ENCODE peak calls at places on chromosomes 6 and 20, in four cellular contexts. Z is NCI-H526, J is ovary, M is T-helper 2 cell. O is an unnamed sample.

GRCh38 chr20:54257090-54257816 is 49.4 kb downstream of the PFDN4 start:
- DNase-seq in Z (no peak), J (no peak), M (no peak), O (no peak)

GRCh38 chr20:1718604-1719384 is 61.2 kb upstream of the SIRPG start:
- DNase-seq in Z (no peak), J (no peak), M (no peak), O (no peak)

GRCh38 chr6:18327621-18328548 is 59.3 kb upstream of the RNF144B start:
- DNase-seq in Z (peak; percentile 49), J (no peak), M (no peak), O (no peak)

GRCh38 chr20:370977-371754 is 9.4 kb upstream of the TRIB3 start:
- DNase-seq in Z (no peak), J (no peak), M (no peak), O (no peak)

GRCh38 chr20:32510601-32511357 is 74.4 kb downstream of the NOL4L start:
- DNase-seq in Z (no peak), J (no peak), M (no peak), O (no peak)

GRCh38 chr6:52909131-52909530 is 367 bp downstream of the GSTA3 start:
- DNase-seq in Z (no peak), J (no peak), M (no peak), O (no peak)

GRCh38 chr20:46647469-46647868 is 3.8 kb downstream of the SLC13A3 start:
- DNase-seq in Z (no peak), J (no peak), M (no peak), O (no peak)

GRCh38 chr20:49699200-49699992 is 14.3 kb downstream of the B4GALT5 start:
- DNase-seq in Z (peak; percentile 6), J (no peak), M (no peak), O (peak; percentile 70)

GRCh38 chr6:38796850-38797249 is 81.7 kb downstream of the DNAH8 start:
- DNase-seq in Z (no peak), J (no peak), M (no peak), O (no peak)

GRCh38 chr6:128422871-128423270 is 97.5 kb downstream of the PTPRK start:
- DNase-seq in Z (no peak), J (no peak), M (no peak), O (no peak)

GRCh38 chr6:1383729-1384548 is 5.4 kb upstream of the FOXF2 start:
- DNase-seq in Z (no peak), J (no peak), M (no peak), O (peak; percentile 48)

GRCh38 chr20:12243327-12243726 is 325.6 kb downstream of the BTBD3 start:
- DNase-seq in Z (no peak), J (no peak), M (no peak), O (no peak)

GRCh38 chr20:51563597-51564332 is 21.2 kb upstream of the NFATC2 start:
- DNase-seq in Z (no peak), J (peak; percentile 72), M (no peak), O (peak; percentile 68)

GRCh38 chr6:140283197-140283596 is 908.7 kb upstream of the CITED2 start:
- DNase-seq in Z (no peak), J (no peak), M (no peak), O (no peak)

GRCh38 chr6:148423601-148424270 is 81.1 kb downstream of the SASH1 start:
- DNase-seq in Z (peak; percentile 40), J (no peak), M (no peak), O (no peak)

GRCh38 chr6:166496460-166496859 is 90.0 kb downstream of the RAMACL start:
- DNase-seq in Z (no peak), J (no peak), M (no peak), O (no peak)

GRCh38 chr20:35257175-35257909 is 20.6 kb downstream of the MMP24OS start:
- DNase-seq in Z (no peak), J (no peak), M (no peak), O (no peak)

GRCh38 chr6:24394777-24395437 is 7.8 kb upstream of the MRS2 start:
- DNase-seq in Z (no peak), J (no peak), M (no peak), O (no peak)

GRCh38 chr6:107711953-107712522 is 112.1 kb downstream of the SCML4 start:
- DNase-seq in Z (no peak), J (no peak), M (no peak), O (no peak)

GRCh38 chr6:20554817-20555216 is 20.6 kb downstream of the CDKAL1 start:
- DNase-seq in Z (no peak), J (no peak), M (no peak), O (no peak)

GRCh38 chr6:165774903-165775608 is 112.0 kb upstream of the PDE10A start:
- DNase-seq in Z (no peak), J (no peak), M (no peak), O (no peak)

GRCh38 chr20:25254986-25255680 is 7.2 kb downstream of the PYGB start:
- DNase-seq in Z (no peak), J (no peak), M (no peak), O (no peak)

GRCh38 chr20:9996944-9997343 is 37.8 kb upstream of the ANKEF1 start:
- DNase-seq in Z (no peak), J (no peak), M (no peak), O (no peak)

GRCh38 chr6:32984639-32985389 is 16.4 kb downstream of the BRD2 start:
- DNase-seq in Z (peak; percentile 93), J (peak; percentile 88), M (peak; percentile 86), O (peak; percentile 95)

GRCh38 chr20:60113771-60114170 is 155.5 kb downstream of the CDH26 start:
- DNase-seq in Z (no peak), J (no peak), M (no peak), O (no peak)

GRCh38 chr20:50516180-50516934 is 6.2 kb downstream of the PTPN1 start:
- DNase-seq in Z (no peak), J (no peak), M (no peak), O (no peak)

GRCh38 chr6:75368151-75368779 is 83.7 kb upstream of the TMEM30A start:
- DNase-seq in Z (peak; percentile 67), J (no peak), M (no peak), O (no peak)

GRCh38 chr6:121319112-121319553 is 15.1 kb downstream of the TBC1D32 start:
- DNase-seq in Z (no peak), J (no peak), M (no peak), O (no peak)

GRCh38 chr6:1611572-1612385 is 2.1 kb downstream of the FOXC1 start:
- DNase-seq in Z (no peak), J (peak; percentile 64), M (no peak), O (no peak)

GRCh38 chr6:133707456-133707855 is 181.5 kb upstream of the TCF21 start:
- DNase-seq in Z (no peak), J (no peak), M (no peak), O (no peak)

GRCh38 chr6:23269436-23269835 is 700.1 kb downstream of the HDGFL1 start:
- DNase-seq in Z (no peak), J (no peak), M (no peak), O (no peak)

GRCh38 chr6:33949877-33950831 is 146.4 kb upstream of the MLN start:
- DNase-seq in Z (peak; percentile 98), J (no peak), M (no peak), O (peak; percentile 44)

GRCh38 chr6:106908386-106908840 is 66.1 kb downstream of the CD24 start:
- DNase-seq in Z (peak; percentile 12), J (no peak), M (no peak), O (no peak)

GRCh38 chr6:34964564-34964963 is 75.5 kb downstream of the ANKS1A start:
- DNase-seq in Z (no peak), J (no peak), M (no peak), O (no peak)

GRCh38 chr20:38601216-38602184 is at the start of gene ARHGAP40:
- DNase-seq in Z (peak; percentile 61), J (no peak), M (no peak), O (no peak)